ENCODE peak calls at places on chromosome 1, in six cellular contexts. C, Z, P, A, T and R are unnamed samples.

GRCh38 chr1:14777516-14778506 is 179.3 kb downstream of the KAZN start:
- DNase-seq in P (no peak), Z (no peak), T (no peak), C (no peak), A (no peak), R (no peak)

GRCh38 chr1:4053774-4054173 is 153.7 kb upstream of the C1orf174 start:
- DNase-seq in Z (no peak), A (no peak), C (no peak), P (no peak), T (no peak), R (no peak)

GRCh38 chr1:119582801-119583200 is 65.3 kb downstream of the ZNF697 start:
- DNase-seq in Z (no peak), T (peak), A (peak), P (peak), C (peak), R (peak)

GRCh38 chr1:162035241-162035640 is 11.6 kb upstream of the OLFML2B start:
- DNase-seq in Z (no peak), A (no peak), P (no peak), C (no peak), T (no peak), R (no peak)

GRCh38 chr1:16080422-16081150 is 7.1 kb upstream of the FAM131C start:
- DNase-seq in P (no peak), C (no peak), A (no peak), T (no peak), Z (no peak), R (no peak)

GRCh38 chr1:206705744-206706297 is 21.1 kb downstream of the MAPKAPK2 start:
- DNase-seq in A (no peak), Z (no peak), P (no peak), T (no peak), C (no peak), R (no peak)

GRCh38 chr1:33893147-33893830 is 29.4 kb downstream of the HMGB4 start:
- DNase-seq in T (no peak), P (peak), C (no peak), A (no peak), Z (no peak), R (peak)

GRCh38 chr1:234760303-234760723 is 150.3 kb upstream of the IRF2BP2 start:
- DNase-seq in Z (no peak), C (no peak), T (no peak), P (no peak), A (no peak), R (no peak)

GRCh38 chr1:42753070-42753469 is 13.0 kb upstream of the CLDN19 start:
- DNase-seq in Z (no peak), T (no peak), P (peak), A (no peak), C (no peak), R (no peak)

GRCh38 chr1:65153635-65154034 is 5.6 kb downstream of the AK4 start:
- DNase-seq in T (no peak), P (no peak), A (no peak), Z (no peak), C (no peak), R (no peak)

GRCh38 chr1:53276153-53276901 is 38.0 kb upstream of the MAGOH start:
- DNase-seq in A (no peak), Z (no peak), P (no peak), C (no peak), T (no peak), R (no peak)

GRCh38 chr1:61842863-61843514 is 100.7 kb downstream of the PATJ start:
- DNase-seq in P (no peak), C (no peak), A (peak), Z (no peak), T (no peak), R (no peak)

GRCh38 chr1:244173765-244174164 is 122.7 kb downstream of the ZBTB18 start:
- DNase-seq in P (no peak), C (no peak), Z (no peak), A (no peak), T (no peak), R (no peak)

GRCh38 chr1:183711691-183712401 is 58.7 kb upstream of the APOBEC4 start:
- DNase-seq in A (no peak), T (no peak), Z (no peak), P (peak), C (peak), R (no peak)

GRCh38 chr1:33045246-33045645 is 8.6 kb upstream of the AK2 start:
- DNase-seq in P (no peak), T (no peak), Z (no peak), A (peak), C (peak), R (no peak)

GRCh38 chr1:204294371-204294770 is 65.4 kb downstream of the PLEKHA6 start:
- DNase-seq in T (no peak), C (peak), P (peak), Z (no peak), A (peak), R (peak)

GRCh38 chr1:7552402-7552801 is 218.7 kb upstream of the VAMP3 start:
- DNase-seq in T (no peak), Z (no peak), C (no peak), P (no peak), A (no peak), R (no peak)